ENCODE peak calls at places on chromosomes 1 and 21, in nine cellular contexts. U is mammary epithelial cell, P is H1, Q is kidney, W is endothelial cell of umbilical vein, C is K562, E is NT2/D1, S is PC-3, J is fibroblast of lung. G is an unnamed sample.
A peak's percentile ranks its signal among the peaks of the same experiment; 100 is the strongest.

GRCh38 chr1:202287196-202287595 is 54.5 kb downstream of the UBE2T start:
- DNase-seq in Q (no peak), P (no peak), U (no peak), J (no peak), E (no peak), W (no peak), S (no peak), C (no peak), G (no peak)

GRCh38 chr1:197096137-197096536 is 29.1 kb upstream of the F13B start:
- DNase-seq in W (no peak), J (no peak), U (no peak), Q (no peak), S (no peak), P (no peak), C (peak; percentile 47), E (no peak), G (no peak)

GRCh38 chr1:172399369-172400072 is 21.0 kb upstream of the C1orf105 start:
- DNase-seq in Q (no peak), J (peak; percentile 87), C (peak; percentile 22), P (no peak), W (peak; percentile 89), S (peak; percentile 100), E (no peak), U (peak; percentile 84), G (peak; percentile 97)

GRCh38 chr1:87045757-87046422 is 131.5 kb downstream of the HS2ST1 start:
- DNase-seq in P (no peak), S (no peak), W (no peak), Q (no peak), E (no peak), J (no peak), C (no peak), U (peak; percentile 29), G (no peak)

GRCh38 chr21:41425588-41425953 is 468 bp upstream of the MX1 start:
- DNase-seq in Q (no peak), C (no peak), U (no peak), S (no peak), J (no peak), W (no peak), E (no peak), P (peak; percentile 37), G (no peak)

GRCh38 chr1:236147068-236147467 is 4.7 kb downstream of the GPR137B start:
- DNase-seq in W (no peak), P (no peak), E (no peak), S (no peak), Q (no peak), U (no peak), C (no peak), J (no peak), G (no peak)

GRCh38 chr1:170149971-170150370 is 4.2 kb downstream of the NTMT2 start:
- DNase-seq in E (no peak), S (no peak), C (no peak), U (no peak), P (no peak), W (no peak), J (no peak), Q (no peak), G (no peak)

GRCh38 chr1:234955107-234955731 is 173.4 kb downstream of the TOMM20 start:
- DNase-seq in U (no peak), P (no peak), S (no peak), J (peak; percentile 84), W (peak; percentile 16), C (peak; percentile 37), Q (peak; percentile 90), E (no peak), G (no peak)

GRCh38 chr1:208977012-208977411 is 606.5 kb upstream of the CAMK1G start:
- DNase-seq in P (no peak), C (no peak), J (no peak), E (no peak), W (no peak), S (peak; percentile 88), U (peak; percentile 48), Q (no peak), G (peak; percentile 34)

DNA sequence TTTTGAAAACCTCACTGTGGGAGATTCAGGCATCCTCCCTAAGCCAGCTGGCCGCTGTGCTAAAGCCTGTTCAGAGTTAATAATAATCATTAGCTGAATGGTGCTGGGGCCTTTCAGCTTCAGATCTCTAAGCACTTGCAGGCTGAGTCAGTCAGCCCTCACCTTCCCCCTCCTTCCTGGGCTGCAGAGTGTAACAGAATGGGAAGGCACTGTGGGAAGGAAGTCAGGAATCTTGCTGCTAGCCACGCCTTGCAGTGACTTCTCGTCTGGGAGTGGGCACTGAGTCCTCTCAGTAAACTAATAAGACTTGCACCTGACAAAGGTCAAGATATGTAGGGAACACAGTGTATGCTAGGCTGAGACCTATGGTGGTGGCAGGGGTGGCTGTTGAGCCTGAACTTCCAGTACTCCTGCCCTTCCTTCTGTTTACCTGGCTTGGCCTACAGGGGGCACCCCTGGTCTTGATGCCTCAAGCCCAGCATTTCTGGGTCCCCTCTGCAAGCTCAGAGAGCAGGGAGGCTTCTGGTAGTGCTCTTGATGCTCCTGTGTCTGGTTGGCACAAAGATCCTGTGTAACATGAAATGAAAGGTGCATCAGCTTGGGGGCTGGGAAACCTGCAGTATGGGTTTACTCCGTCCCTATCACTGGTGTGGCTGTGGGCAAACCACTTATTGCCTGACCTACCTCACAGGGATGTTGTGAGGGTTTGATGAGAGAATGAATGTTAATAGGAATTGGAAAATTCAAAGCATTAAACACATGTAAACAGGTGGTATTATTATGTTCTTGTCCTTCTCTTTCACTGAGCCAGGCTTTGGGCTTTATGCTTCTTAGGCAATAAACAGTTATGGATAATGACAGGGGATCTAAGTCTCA is 6.0 kb downstream of the CYB561D1 start:
- DNase-seq in W (peak; percentile 28), C (peak; percentile 54), U (peak; percentile 34), E (no peak), P (peak; percentile 90), S (peak; percentile 63), Q (no peak), J (peak; percentile 38), G (no peak)
- H3K4me1 ChIP-seq in W (peaks cover 7% of the 10 kb centered on the region), C (peaks cover 16% of the 10 kb centered on the region), U (peaks cover 6% of the 10 kb centered on the region), E (peaks cover 18% of the 10 kb centered on the region), P (peaks cover 7% of the 10 kb centered on the region), S (peaks cover 14% of the 10 kb centered on the region), Q (peaks cover 17% of the 10 kb centered on the region), J (peaks cover 5% of the 10 kb centered on the region), G (peaks cover 8% of the 10 kb centered on the region)

DNA sequence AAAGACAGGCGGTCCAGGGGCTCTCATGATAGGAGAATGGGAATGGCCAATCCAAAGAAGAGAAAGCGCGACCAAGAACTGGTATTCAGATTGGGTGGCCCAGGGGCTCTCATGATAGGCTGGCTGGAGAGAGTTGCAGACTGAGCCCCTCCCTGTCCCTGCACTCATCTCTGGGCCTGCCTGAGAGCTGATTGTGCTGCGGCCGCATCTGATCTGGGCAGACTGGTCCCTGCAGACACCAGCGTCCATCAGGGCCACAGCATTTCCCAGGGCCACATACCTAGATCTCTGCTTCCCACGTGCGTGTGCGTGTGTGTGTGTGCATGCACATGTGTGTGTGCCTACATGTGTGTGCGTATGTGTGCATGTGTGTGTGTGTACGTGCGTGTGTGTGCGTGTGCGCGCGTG is 30.4 kb upstream of the MAN1C1 start:
- DNase-seq in C (peak; percentile 91), J (no peak), S (no peak), Q (no peak), E (peak; percentile 65), W (no peak), U (no peak), P (no peak), G (no peak)
- H3K9ac ChIP-seq in C (no peak overlapping the region), J (no peak overlapping the region), S (no peak overlapping the region), Q (no peak overlapping the region), E (peak overlapping the region; percentile 83), W (no peak overlapping the region), U (no peak overlapping the region), P (no peak overlapping the region), G (no peak overlapping the region)

GRCh38 chr1:94553323-94553730 is 11.8 kb upstream of the F3 start:
- DNase-seq in S (peak; percentile 28), E (no peak), Q (no peak), W (no peak), C (no peak), J (no peak), P (no peak), U (peak; percentile 59), G (peak; percentile 34)
- H3K36me3 ChIP-seq in S (no peaks in the 10 kb centered on the region), E (no peaks in the 10 kb centered on the region), Q (no peaks in the 10 kb centered on the region), W (no peaks in the 10 kb centered on the region), C (no peaks in the 10 kb centered on the region), J (no peaks in the 10 kb centered on the region), P (no peaks in the 10 kb centered on the region), U (no peaks in the 10 kb centered on the region), G (no peaks in the 10 kb centered on the region)

DNA sequence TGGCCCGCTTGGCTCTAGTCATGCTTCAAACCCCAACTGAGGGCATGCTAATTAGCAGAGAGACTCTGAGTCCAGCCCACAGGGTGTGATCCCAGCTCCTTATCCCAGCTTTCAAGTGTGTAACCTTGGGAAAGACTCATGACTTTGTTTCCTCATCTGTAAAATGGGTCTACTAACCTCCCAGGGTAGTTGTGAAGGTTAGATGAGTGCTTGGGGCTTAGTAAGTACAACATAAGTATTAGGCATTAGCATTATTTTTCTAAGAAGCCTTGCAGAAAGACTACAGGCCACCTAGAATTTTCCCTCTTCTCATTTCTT is 2.8 kb downstream of the MYOM3 start:
- DNase-seq in S (no peak), J (no peak), E (no peak), Q (no peak), C (no peak), U (no peak), W (no peak), P (no peak), G (no peak)
- H3K4me1 ChIP-seq in S (peaks cover 17% of the 10 kb centered on the region), J (no peaks in the 10 kb centered on the region), E (peaks cover 47% of the 10 kb centered on the region), Q (peaks cover 4% of the 10 kb centered on the region), C (peaks cover 29% of the 10 kb centered on the region), U (peaks cover 36% of the 10 kb centered on the region), W (peaks cover 25% of the 10 kb centered on the region), P (peaks cover 2% of the 10 kb centered on the region), G (peaks cover 47% of the 10 kb centered on the region)